ENCODE peak calls at places on chromosomes 6 and 20, in five cellular contexts. One of them, this sample, is unnamed.

GRCh38 chr6:24052632-24053031 is 73.4 kb upstream of the NRSN1 start:
- DNase-seq in spleen: no peak
- DNase-seq in psoas muscle: no peak
- DNase-seq in thoracic aorta: no peak
- DNase-seq in hepatocyte: peak; percentile 5
- DNase-seq in this sample: no peak

GRCh38 chr6:90319044-90319443 is 22.4 kb upstream of the BACH2 start:
- DNase-seq in thoracic aorta: no peak
- DNase-seq in spleen: no peak
- DNase-seq in psoas muscle: no peak
- DNase-seq in hepatocyte: peak; percentile 8
- DNase-seq in this sample: no peak

GRCh38 chr20:10185741-10186558 is 32.7 kb upstream of the SNAP25 start:
- DNase-seq in thoracic aorta: no peak
- DNase-seq in hepatocyte: peak; percentile 28
- DNase-seq in psoas muscle: no peak
- DNase-seq in spleen: no peak
- DNase-seq in this sample: no peak

GRCh38 chr6:93238632-93239031 is 180.7 kb downstream of the EPHA7 start:
- DNase-seq in thoracic aorta: no peak
- DNase-seq in hepatocyte: no peak
- DNase-seq in psoas muscle: no peak
- DNase-seq in spleen: no peak
- DNase-seq in this sample: no peak

GRCh38 chr6:81997091-81997926 is 244.8 kb upstream of the TENT5A start:
- DNase-seq in spleen: no peak
- DNase-seq in hepatocyte: peak; percentile 32
- DNase-seq in thoracic aorta: no peak
- DNase-seq in psoas muscle: no peak
- DNase-seq in this sample: no peak

GRCh38 chr6:38779310-38780062 is 64.4 kb downstream of the DNAH8 start:
- DNase-seq in thoracic aorta: no peak
- DNase-seq in hepatocyte: no peak
- DNase-seq in spleen: no peak
- DNase-seq in psoas muscle: no peak
- DNase-seq in this sample: no peak

GRCh38 chr6:56677559-56677958 is 34.9 kb upstream of the DST start:
- DNase-seq in thoracic aorta: no peak
- DNase-seq in psoas muscle: no peak
- DNase-seq in hepatocyte: no peak
- DNase-seq in spleen: no peak
- DNase-seq in this sample: no peak

GRCh38 chr6:117771403-117771802 is 96.1 kb downstream of the NUS1 start:
- DNase-seq in spleen: no peak
- DNase-seq in thoracic aorta: no peak
- DNase-seq in psoas muscle: no peak
- DNase-seq in hepatocyte: no peak
- DNase-seq in this sample: no peak

GRCh38 chr6:7617954-7618764 is 28.2 kb downstream of the SNRNP48 start:
- DNase-seq in thoracic aorta: no peak
- DNase-seq in hepatocyte: no peak
- DNase-seq in spleen: no peak
- DNase-seq in psoas muscle: peak; percentile 24
- DNase-seq in this sample: peak; percentile 53

GRCh38 chr6:157982297-157982579 is 575 bp downstream of the SYNJ2 start:
- DNase-seq in spleen: no peak
- DNase-seq in psoas muscle: peak; percentile 44
- DNase-seq in thoracic aorta: no peak
- DNase-seq in hepatocyte: peak; percentile 72
- DNase-seq in this sample: no peak

GRCh38 chr20:33434434-33434833 is 9.1 kb downstream of the SNTA1 start:
- DNase-seq in psoas muscle: no peak
- DNase-seq in hepatocyte: no peak
- DNase-seq in thoracic aorta: no peak
- DNase-seq in spleen: no peak
- DNase-seq in this sample: no peak

GRCh38 chr6:20688710-20689500 is 154.6 kb downstream of the CDKAL1 start:
- DNase-seq in thoracic aorta: no peak
- DNase-seq in hepatocyte: no peak
- DNase-seq in spleen: no peak
- DNase-seq in psoas muscle: no peak
- DNase-seq in this sample: no peak

GRCh38 chr6:145690969-145691368 is 44.4 kb downstream of the EPM2A start:
- DNase-seq in thoracic aorta: no peak
- DNase-seq in hepatocyte: no peak
- DNase-seq in psoas muscle: no peak
- DNase-seq in spleen: no peak
- DNase-seq in this sample: no peak

GRCh38 chr6:34901930-34902329 is 12.9 kb downstream of the ANKS1A start:
- DNase-seq in hepatocyte: no peak
- DNase-seq in psoas muscle: no peak
- DNase-seq in thoracic aorta: no peak
- DNase-seq in spleen: no peak
- DNase-seq in this sample: no peak

GRCh38 chr20:17326096-17326495 is 99.3 kb downstream of the PCSK2 start:
- DNase-seq in spleen: no peak
- DNase-seq in thoracic aorta: no peak
- DNase-seq in psoas muscle: no peak
- DNase-seq in hepatocyte: no peak
- DNase-seq in this sample: no peak

GRCh38 chr6:53474010-53474409 is 70.9 kb downstream of the GCLC start:
- DNase-seq in thoracic aorta: no peak
- DNase-seq in hepatocyte: no peak
- DNase-seq in spleen: no peak
- DNase-seq in psoas muscle: no peak
- DNase-seq in this sample: no peak

GRCh38 chr6:36337814-36338213 is 1.1 kb upstream of the BNIP5 start:
- DNase-seq in spleen: no peak
- DNase-seq in psoas muscle: no peak
- DNase-seq in hepatocyte: no peak
- DNase-seq in thoracic aorta: no peak
- DNase-seq in this sample: no peak

GRCh38 chr6:47075741-47076421 is 33.7 kb upstream of the ADGRF1 start:
- DNase-seq in hepatocyte: no peak
- DNase-seq in psoas muscle: no peak
- DNase-seq in thoracic aorta: no peak
- DNase-seq in spleen: no peak
- DNase-seq in this sample: no peak

GRCh38 chr6:148967546-148967945 is 220.7 kb downstream of the UST start:
- DNase-seq in thoracic aorta: no peak
- DNase-seq in hepatocyte: no peak
- DNase-seq in psoas muscle: no peak
- DNase-seq in spleen: no peak
- DNase-seq in this sample: no peak

GRCh38 chr20:50693001-50693400 is 1.7 kb upstream of the RIPOR3 start:
- DNase-seq in spleen: no peak
- DNase-seq in hepatocyte: no peak
- DNase-seq in psoas muscle: no peak
- DNase-seq in thoracic aorta: no peak
- DNase-seq in this sample: no peak

GRCh38 chr6:43644940-43645612 is at the start of gene RSPH9:
- DNase-seq in spleen: peak; percentile 92
- DNase-seq in hepatocyte: peak; percentile 86
- DNase-seq in psoas muscle: peak; percentile 71
- DNase-seq in thoracic aorta: no peak
- DNase-seq in this sample: no peak

GRCh38 chr6:152263582-152263981 is 373.6 kb downstream of the SYNE1 start:
- DNase-seq in psoas muscle: no peak
- DNase-seq in thoracic aorta: no peak
- DNase-seq in spleen: no peak
- DNase-seq in hepatocyte: no peak
- DNase-seq in this sample: no peak

GRCh38 chr6:119174879-119175817 is 96.7 kb upstream of the FAM184A start:
- DNase-seq in psoas muscle: no peak
- DNase-seq in hepatocyte: no peak
- DNase-seq in spleen: no peak
- DNase-seq in thoracic aorta: no peak
- DNase-seq in this sample: no peak

GRCh38 chr6:17197607-17198006 is 83.6 kb upstream of the RBM24 start:
- DNase-seq in psoas muscle: peak; percentile 33
- DNase-seq in thoracic aorta: no peak
- DNase-seq in spleen: no peak
- DNase-seq in hepatocyte: no peak
- DNase-seq in this sample: no peak

GRCh38 chr20:13783528-13783927 is 1.2 kb downstream of the ESF1 start:
- DNase-seq in psoas muscle: no peak
- DNase-seq in hepatocyte: no peak
- DNase-seq in thoracic aorta: no peak
- DNase-seq in spleen: no peak
- DNase-seq in this sample: no peak

GRCh38 chr20:13784271-13784892 is 337 bp downstream of the ESF1 start:
- DNase-seq in hepatocyte: no peak
- DNase-seq in psoas muscle: no peak
- DNase-seq in spleen: peak; percentile 85
- DNase-seq in thoracic aorta: no peak
- DNase-seq in this sample: no peak

GRCh38 chr20:13788167-13788834 is 3.5 kb downstream of the NDUFAF5 start:
- DNase-seq in hepatocyte: peak; percentile 79
- DNase-seq in thoracic aorta: no peak
- DNase-seq in spleen: no peak
- DNase-seq in psoas muscle: no peak
- DNase-seq in this sample: no peak

GRCh38 chr20:13784893-13785715 is at the start of the genes ESF1 and NDUFAF5:
- DNase-seq in spleen: peak; percentile 98
- DNase-seq in thoracic aorta: peak; percentile 79
- DNase-seq in psoas muscle: peak; percentile 94
- DNase-seq in hepatocyte: peak; percentile 97
- DNase-seq in this sample: peak; percentile 90

DNA sequence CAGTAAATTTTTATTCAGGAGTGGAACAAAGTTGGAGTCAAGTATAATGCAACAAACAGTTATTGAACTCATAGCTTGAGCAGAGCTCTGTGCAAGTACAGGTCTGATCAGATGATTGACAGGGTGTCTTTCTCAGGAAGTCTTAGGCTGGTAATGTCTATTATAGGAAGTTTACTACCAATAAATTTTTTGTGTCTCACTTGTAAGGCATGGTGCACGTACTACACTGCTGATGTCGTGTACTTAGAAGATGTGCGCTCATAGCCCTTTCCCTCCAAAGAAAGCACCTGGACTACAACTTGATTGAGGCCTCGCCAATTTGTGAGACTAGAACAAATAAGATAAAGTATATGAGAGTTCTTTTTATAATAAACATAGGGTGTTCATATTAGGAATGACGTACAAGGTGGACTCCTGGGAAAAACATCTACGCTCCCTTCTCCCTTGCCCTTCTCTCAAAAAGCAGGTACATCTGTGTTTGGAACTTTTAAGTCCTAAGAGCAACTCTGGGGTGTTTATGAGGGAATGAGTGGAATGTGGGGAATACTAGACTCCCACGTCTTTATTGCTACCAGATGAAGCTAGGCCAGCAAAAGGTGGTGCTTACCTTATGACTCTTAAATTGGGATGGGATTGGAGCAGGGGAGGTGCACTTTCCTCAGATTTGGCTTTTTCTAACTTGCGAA is 1.5 kb downstream of the NDUFAF5 start:
- DNase-seq in thoracic aorta: no peak
- DNase-seq in psoas muscle: no peak
- DNase-seq in spleen: no peak
- DNase-seq in hepatocyte: no peak
- DNase-seq in this sample: no peak
- H3K4me3 ChIP-seq in thoracic aorta: peak overlapping the region; percentile 82
- H3K4me3 ChIP-seq in psoas muscle: peak overlapping the region; percentile 98
- H3K4me3 ChIP-seq in spleen: no peak overlapping the region
- H3K4me3 ChIP-seq in hepatocyte: peak overlapping the region; percentile 77
- H3K4me3 ChIP-seq in this sample: peak overlapping the region; percentile 97

GRCh38 chr20:24779886-24780285 is 169.2 kb upstream of the CST7 start:
- DNase-seq in hepatocyte: no peak
- DNase-seq in spleen: peak; percentile 58
- DNase-seq in psoas muscle: no peak
- DNase-seq in thoracic aorta: no peak
- DNase-seq in this sample: no peak

GRCh38 chr20:24776755-24777271 is 172.3 kb upstream of the CST7 start:
- DNase-seq in thoracic aorta: no peak
- DNase-seq in spleen: peak; percentile 42
- DNase-seq in psoas muscle: no peak
- DNase-seq in hepatocyte: no peak
- DNase-seq in this sample: no peak

GRCh38 chr20:24779166-24779565 is 169.9 kb upstream of the CST7 start:
- DNase-seq in spleen: peak; percentile 22
- DNase-seq in hepatocyte: no peak
- DNase-seq in psoas muscle: no peak
- DNase-seq in thoracic aorta: no peak
- DNase-seq in this sample: no peak

GRCh38 chr20:24777746-24778145 is 171.3 kb upstream of the CST7 start:
- DNase-seq in spleen: peak; percentile 33
- DNase-seq in thoracic aorta: no peak
- DNase-seq in psoas muscle: no peak
- DNase-seq in hepatocyte: no peak
- DNase-seq in this sample: no peak

DNA sequence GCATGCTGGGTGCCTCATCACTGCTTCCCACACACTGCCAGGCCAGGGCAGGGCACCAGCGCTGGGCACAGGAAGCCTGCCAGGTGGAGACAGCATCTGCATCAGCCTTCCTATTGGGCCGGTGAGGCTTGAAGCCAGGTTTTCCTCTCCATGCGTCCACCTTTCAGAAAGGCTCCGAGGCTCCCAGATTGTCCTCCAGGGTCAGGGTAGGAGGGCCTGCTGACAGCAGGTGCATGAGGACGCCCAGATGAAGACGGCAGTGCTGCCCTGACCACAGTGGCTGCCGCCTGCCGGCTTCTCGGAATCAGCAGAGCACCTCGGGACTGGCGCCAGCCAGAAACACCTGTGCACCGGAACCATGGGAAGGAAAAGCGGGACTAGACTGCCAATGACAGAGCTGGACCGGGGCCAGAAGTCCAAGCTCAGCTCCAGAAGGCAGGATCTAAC is 170.5 kb upstream of the CST7 start:
- DNase-seq in psoas muscle: no peak
- DNase-seq in hepatocyte: no peak
- DNase-seq in thoracic aorta: no peak
- DNase-seq in spleen: peak; percentile 59
- DNase-seq in this sample: no peak
- TF ChIP-seq CTCF in psoas muscle: no peak
- TF ChIP-seq CTCF in hepatocyte: no peak
- TF ChIP-seq CTCF in thoracic aorta: no peak
- TF ChIP-seq CTCF in spleen: no peak
- TF ChIP-seq CTCF in this sample: no peak

DNA sequence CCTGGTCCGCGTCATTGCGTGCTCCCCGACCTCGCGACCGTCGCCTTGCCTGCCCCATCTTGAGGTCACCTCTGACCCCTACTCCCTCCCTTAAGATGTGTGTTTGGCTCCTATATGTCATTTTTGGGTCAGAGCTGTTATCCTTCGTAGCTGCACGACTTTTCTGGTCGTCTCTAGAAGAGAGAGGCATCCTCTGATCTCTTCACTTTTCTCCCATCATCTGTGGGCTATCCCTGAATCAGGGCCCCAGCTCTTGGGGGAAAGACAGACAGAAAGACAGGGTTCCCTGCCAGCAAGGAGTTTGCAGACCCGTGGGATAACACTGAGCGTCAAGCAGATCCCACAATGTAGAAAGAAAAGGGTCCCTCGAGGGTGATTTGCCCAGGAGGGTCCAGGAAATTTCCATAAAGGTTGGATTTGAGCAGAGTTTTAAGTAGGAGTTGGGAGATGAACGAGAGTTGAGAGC is 555 bp downstream of the FAM120B start:
- DNase-seq in thoracic aorta: no peak
- DNase-seq in hepatocyte: no peak
- DNase-seq in spleen: no peak
- DNase-seq in psoas muscle: no peak
- DNase-seq in this sample: no peak
- H3K4me3 ChIP-seq in thoracic aorta: peak overlapping the region; percentile 85
- H3K4me3 ChIP-seq in hepatocyte: peak overlapping the region; percentile 87
- H3K4me3 ChIP-seq in spleen: peak overlapping the region; percentile 72
- H3K4me3 ChIP-seq in psoas muscle: peak overlapping the region; percentile 96
- H3K4me3 ChIP-seq in this sample: peak overlapping the region; percentile 91

GRCh38 chr6:33641144-33641543 is 20.0 kb downstream of the ITPR3 start:
- DNase-seq in hepatocyte: no peak
- DNase-seq in spleen: no peak
- DNase-seq in psoas muscle: no peak
- DNase-seq in thoracic aorta: no peak
- DNase-seq in this sample: no peak
- TF ChIP-seq CTCF in hepatocyte: no peak
- TF ChIP-seq CTCF in spleen: no peak
- TF ChIP-seq CTCF in psoas muscle: no peak
- TF ChIP-seq CTCF in thoracic aorta: no peak
- TF ChIP-seq CTCF in this sample: no peak